ENCODE peak calls at places on chromosomes 11 and 22, in ten cellular contexts. C is transverse colon, T is spleen, Z is vagina, O is upper lobe of left lung, S is HL-60, M is suprapubic skin, B is Panc1, X is HCT116, W is prostate gland. D is an unnamed sample.

GRCh38 chr11:117649656-117650055 is 147.4 kb downstream of the DSCAML1 start:
- DNase-seq in C (no peak), T (no peak), Z (no peak), O (no peak), S (no peak), M (no peak), B (no peak), X (no peak), W (no peak), D (no peak)

GRCh38 chr11:89447845-89448244 is 43.3 kb downstream of the NOX4 start:
- DNase-seq in C (no peak), T (no peak), Z (no peak), O (no peak), S (no peak), M (no peak), B (no peak), X (no peak), W (no peak), D (no peak)

GRCh38 chr11:95831198-95831883 is 41.0 kb downstream of the CEP57 start:
- DNase-seq in C (no peak), T (no peak), Z (no peak), O (no peak), S (no peak), M (no peak), B (no peak), X (no peak), W (no peak), D (no peak)

GRCh38 chr11:102157219-102157618 is 47.0 kb downstream of the YAP1 start:
- DNase-seq in C (peak; percentile 72), T (no peak), Z (no peak), O (peak; percentile 77), S (no peak), M (peak; percentile 70), B (no peak), X (no peak), W (peak; percentile 64), D (no peak)

GRCh38 chr22:46074771-46075551 is 75.4 kb upstream of the PPARA start:
- DNase-seq in C (peak; percentile 35), T (peak; percentile 71), Z (no peak), O (peak; percentile 23), S (no peak), M (peak; percentile 62), B (no peak), X (no peak), W (no peak), D (no peak)

GRCh38 chr11:13955971-13956421 is 6.5 kb upstream of the SPON1 start:
- DNase-seq in C (peak; percentile 64), T (no peak), Z (no peak), O (peak; percentile 63), S (peak; percentile 24), M (no peak), B (no peak), X (peak; percentile 54), W (peak; percentile 46), D (no peak)

GRCh38 chr22:37269930-37270678 is 12.2 kb upstream of the CYTH4 start:
- DNase-seq in C (no peak), T (peak; percentile 29), Z (no peak), O (no peak), S (no peak), M (no peak), B (no peak), X (no peak), W (no peak), D (no peak)

GRCh38 chr11:44811841-44812448 is 85.2 kb downstream of the TSPAN18 start:
- DNase-seq in C (no peak), T (peak; percentile 59), Z (no peak), O (no peak), S (no peak), M (no peak), B (no peak), X (no peak), W (no peak), D (no peak)

GRCh38 chr22:44090571-44090905 is 66.4 kb downstream of the PARVB start:
- DNase-seq in C (no peak), T (no peak), Z (no peak), O (no peak), S (no peak), M (no peak), B (no peak), X (no peak), W (no peak), D (no peak)

GRCh38 chr11:15493066-15493465 is 378.3 kb downstream of the INSC start:
- DNase-seq in C (no peak), T (no peak), Z (no peak), O (no peak), S (no peak), M (no peak), B (no peak), X (peak; percentile 6), W (no peak), D (peak; percentile 5)

GRCh38 chr22:41479671-41480396 is 10.9 kb downstream of the ACO2 start:
- DNase-seq in C (no peak), T (no peak), Z (no peak), O (no peak), S (no peak), M (no peak), B (no peak), X (no peak), W (no peak), D (no peak)

GRCh38 chr11:118621898-118622375 is 14.5 kb downstream of the PHLDB1 start:
- DNase-seq in C (no peak), T (peak; percentile 53), Z (no peak), O (no peak), S (no peak), M (no peak), B (no peak), X (no peak), W (no peak), D (no peak)

GRCh38 chr11:68010058-68011041 is at the start of gene ALDH3B1:
- DNase-seq in C (peak; percentile 92), T (peak; percentile 93), Z (no peak), O (peak; percentile 98), S (peak; percentile 89), M (peak; percentile 97), B (no peak), X (peak; percentile 60), W (peak; percentile 46), D (peak; percentile 97)

GRCh38 chr11:62613275-62613864 is 313 bp downstream of the ROM1 start:
- DNase-seq in C (no peak), T (no peak), Z (no peak), O (no peak), S (no peak), M (peak; percentile 83), B (no peak), X (no peak), W (no peak), D (no peak)
- H3K4me3 ChIP-seq in C (peak overlapping the region; percentile 86), T (no peak overlapping the region), Z (peak overlapping the region; percentile 96), O (peak overlapping the region; percentile 66), S (no peak overlapping the region), M (peak overlapping the region; percentile 88), B (peak overlapping the region; percentile 87), X (peak overlapping the region; percentile 94), W (peak overlapping the region; percentile 75), D (peak overlapping the region; percentile 70)

DNA sequence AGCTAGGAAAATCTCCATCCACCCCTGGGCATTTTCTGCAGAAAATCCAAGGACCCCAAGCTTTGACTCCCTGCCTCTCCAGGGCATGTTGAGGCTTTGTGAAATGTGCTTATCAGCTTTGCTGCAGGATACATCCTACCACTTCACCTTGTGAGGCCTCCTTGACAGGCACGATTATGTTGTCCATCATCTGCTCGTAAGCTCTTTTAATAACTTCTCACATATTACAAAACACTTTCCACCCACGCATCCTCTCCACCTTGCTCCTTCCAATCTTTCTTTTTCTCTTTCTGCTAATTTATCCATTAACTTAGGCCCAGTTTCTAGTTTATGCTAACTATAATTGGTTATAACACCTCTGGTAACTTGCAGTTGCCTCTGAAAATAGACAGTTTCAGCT is 147.0 kb upstream of the MTNR1B start:
- DNase-seq in C (no peak), T (no peak), Z (no peak), O (no peak), S (no peak), M (no peak), B (no peak), X (no peak), W (no peak), D (no peak)
- TF ChIP-seq POLR2AphosphoS5 in C (no peak), T (no peak), Z (no peak), O (no peak), S (no peak), M (no peak), B (no peak), X (no peak), W (no peak), D (no peak)

GRCh38 chr22:28736296-28737155 is 5.1 kb downstream of the CHEK2 start:
- DNase-seq in C (no peak), T (no peak), Z (no peak), O (no peak), S (no peak), M (no peak), B (no peak), X (no peak), W (no peak), D (no peak)
- H3K4me3 ChIP-seq in C (no peak overlapping the region), T (no peak overlapping the region), Z (no peak overlapping the region), O (no peak overlapping the region), S (no peak overlapping the region), M (no peak overlapping the region), B (no peak overlapping the region), X (no peak overlapping the region), W (no peak overlapping the region), D (no peak overlapping the region)

GRCh38 chr11:64893194-64894069 is 15.0 kb upstream of the EHD1 start:
- DNase-seq in C (peak; percentile 94), T (no peak), Z (no peak), O (no peak), S (no peak), M (no peak), B (no peak), X (no peak), W (no peak), D (no peak)
- TF ChIP-seq POLR2AphosphoS5 in C (peak; percentile 98), T (no peak), Z (no peak), O (no peak), S (peak; percentile 33), M (no peak), B (no peak), X (no peak), W (no peak), D (no peak)

DNA sequence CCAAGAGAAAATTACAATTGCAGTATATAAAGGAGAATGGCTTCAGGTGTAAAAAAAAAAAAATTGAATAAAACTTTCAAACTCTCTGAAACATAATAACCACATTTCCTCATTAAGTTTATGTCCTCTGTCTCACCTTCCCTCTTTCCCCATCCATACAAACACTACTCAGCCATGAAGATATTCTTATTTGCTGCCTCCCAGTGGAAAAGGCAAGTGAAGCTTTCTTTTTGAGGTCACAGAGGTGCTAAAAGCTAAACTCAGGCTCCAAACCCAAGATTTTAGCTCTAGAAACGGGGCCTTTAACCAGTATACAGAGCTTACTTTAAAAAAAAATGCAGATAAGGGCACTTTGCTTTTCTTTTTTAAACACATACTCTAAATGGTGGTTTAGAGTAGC is 1568.5 kb downstream of the FAM181B start:
- DNase-seq in C (no peak), T (no peak), Z (no peak), O (no peak), S (no peak), M (no peak), B (no peak), X (no peak), W (no peak), D (no peak)
- H3K4me3 ChIP-seq in C (no peak overlapping the region), T (no peak overlapping the region), Z (no peak overlapping the region), O (no peak overlapping the region), S (no peak overlapping the region), M (no peak overlapping the region), B (no peak overlapping the region), X (no peak overlapping the region), W (no peak overlapping the region), D (no peak overlapping the region)

GRCh38 chr22:24247564-24248344 is 2.9 kb upstream of the GGT5 start:
- DNase-seq in C (peak; percentile 81), T (peak; percentile 91), Z (no peak), O (peak; percentile 96), S (no peak), M (peak; percentile 96), B (peak; percentile 38), X (peak; percentile 43), W (peak; percentile 88), D (peak; percentile 97)
- TF ChIP-seq POLR2AphosphoS5 in C (peak; percentile 35), T (peak; percentile 49), Z (peak; percentile 67), O (peak; percentile 89), S (no peak), M (peak; percentile 73), B (no peak), X (no peak), W (peak; percentile 81), D (peak; percentile 68)